ENCODE peak calls at places on chromosomes 7 and 10, in six cellular contexts. A is pancreas, P is T-cell, R is T-helper 1 cell, S is left cardiac atrium, V is frontal cortex. B is an unnamed sample.
A peak's percentile ranks its signal among the peaks of the same experiment; 100 is the strongest.

GRCh38 chr10:14056545-14057332 is 274.0 kb downstream of the FRMD4A start:
- DNase-seq in A (no peak), P (no peak), R (no peak), S (no peak), V (no peak), B (no peak)

GRCh38 chr10:5450605-5451384 is 38.4 kb downstream of the NET1 start:
- DNase-seq in A (no peak), P (no peak), R (no peak), S (no peak), V (no peak), B (no peak)

GRCh38 chr7:148856035-148856881 is 27.8 kb downstream of the EZH2 start:
- DNase-seq in A (peak; percentile 15), P (peak; percentile 59), R (peak; percentile 52), S (peak; percentile 35), V (no peak), B (no peak)

GRCh38 chr10:128013626-128014025 is 106.7 kb downstream of the PTPRE start:
- DNase-seq in A (no peak), P (no peak), R (peak; percentile 51), S (no peak), V (no peak), B (no peak)

GRCh38 chr10:75405201-75406143 is 3.9 kb upstream of the ZNF503 start:
- DNase-seq in A (peak; percentile 68), P (no peak), R (no peak), S (no peak), V (no peak), B (no peak)

GRCh38 chr10:75592014-75592842 is 160.8 kb downstream of the LRMDA start:
- DNase-seq in A (no peak), P (no peak), R (no peak), S (no peak), V (no peak), B (no peak)

GRCh38 chr10:32072025-32072787 is 16.0 kb upstream of the KIF5B start:
- DNase-seq in A (no peak), P (no peak), R (no peak), S (no peak), V (no peak), B (no peak)

GRCh38 chr10:84701321-84701720 is 372.9 kb downstream of the CCSER2 start:
- DNase-seq in A (no peak), P (no peak), R (no peak), S (no peak), V (no peak), B (no peak)

GRCh38 chr7:1378610-1379180 is 80.6 kb downstream of the MICALL2 start:
- DNase-seq in A (no peak), P (no peak), R (no peak), S (no peak), V (no peak), B (no peak)

GRCh38 chr7:157848508-157849340 is 511.9 kb downstream of the DNAJB6 start:
- DNase-seq in A (no peak), P (no peak), R (no peak), S (no peak), V (no peak), B (peak; percentile 22)

GRCh38 chr10:70773965-70774809 is 11.0 kb downstream of the TBATA start:
- DNase-seq in A (no peak), P (no peak), R (no peak), S (no peak), V (no peak), B (no peak)

GRCh38 chr10:102153093-102153620 is 968 bp downstream of the NOLC1 start:
- DNase-seq in A (no peak), P (no peak), R (no peak), S (no peak), V (no peak), B (no peak)

GRCh38 chr7:78151229-78151628 is 352.7 kb downstream of the PHTF2 start:
- DNase-seq in A (no peak), P (no peak), R (no peak), S (no peak), V (no peak), B (no peak)

GRCh38 chr10:95818663-95819062 is 62.7 kb downstream of the ENTPD1 start:
- DNase-seq in A (no peak), P (no peak), R (no peak), S (no peak), V (no peak), B (no peak)

GRCh38 chr10:15877836-15878576 is 17.7 kb upstream of the MINDY3 start:
- DNase-seq in A (no peak), P (no peak), R (no peak), S (no peak), V (no peak), B (no peak)

GRCh38 chr7:3194501-3195141 is 106.4 kb upstream of the SDK1 start:
- DNase-seq in A (no peak), P (no peak), R (no peak), S (no peak), V (no peak), B (no peak)

GRCh38 chr7:159197066-159197975 is 52.7 kb upstream of the VIPR2 start:
- DNase-seq in A (no peak), P (no peak), R (peak; percentile 81), S (no peak), V (no peak), B (no peak)

GRCh38 chr7:121623130-121623872 is 227.2 kb upstream of the FAM3C start:
- DNase-seq in A (no peak), P (no peak), R (no peak), S (no peak), V (no peak), B (no peak)

GRCh38 chr7:6162331-6162620 is 110.1 kb downstream of the CYTH3 start:
- DNase-seq in A (no peak), P (no peak), R (no peak), S (peak; percentile 79), V (no peak), B (peak; percentile 82)

GRCh38 chr7:46606771-46607170 is 685.7 kb upstream of the IGFBP3 start:
- DNase-seq in A (no peak), P (no peak), R (no peak), S (no peak), V (no peak), B (no peak)

GRCh38 chr10:132977076-132977475 is 34.7 kb upstream of the CFAP46 start:
- DNase-seq in A (no peak), P (no peak), R (no peak), S (no peak), V (no peak), B (no peak)

GRCh38 chr7:85750454-85750949 is 563.6 kb upstream of the SEMA3D start:
- DNase-seq in A (peak; percentile 29), P (no peak), R (peak; percentile 2), S (no peak), V (no peak), B (no peak)

GRCh38 chr10:34908472-34908871 is 93.4 kb upstream of the PARD3 start:
- DNase-seq in A (no peak), P (no peak), R (no peak), S (no peak), V (no peak), B (no peak)

GRCh38 chr10:71431945-71432905 is 35.5 kb downstream of the CDH23 start:
- DNase-seq in A (no peak), P (no peak), R (no peak), S (no peak), V (peak; percentile 12), B (no peak)

GRCh38 chr7:20514364-20514763 is 101.1 kb upstream of the ABCB5 start:
- DNase-seq in A (peak; percentile 58), P (no peak), R (no peak), S (peak; percentile 52), V (peak; percentile 6), B (no peak)

GRCh38 chr10:30387646-30388243 is 38.7 kb upstream of the MTPAP start:
- DNase-seq in A (no peak), P (no peak), R (no peak), S (no peak), V (no peak), B (no peak)

GRCh38 chr7:5827755-5828154 is 46.3 kb upstream of the RNF216 start:
- DNase-seq in A (peak; percentile 25), P (peak; percentile 40), R (peak; percentile 37), S (no peak), V (no peak), B (no peak)

GRCh38 chr7:30930621-30931020 is 19.0 kb downstream of the AQP1 start:
- DNase-seq in A (no peak), P (no peak), R (no peak), S (no peak), V (peak; percentile 2), B (peak; percentile 56)

GRCh38 chr7:102101926-102102325 is 184.7 kb upstream of the SH2B2 start:
- DNase-seq in A (no peak), P (no peak), R (no peak), S (no peak), V (no peak), B (no peak)

GRCh38 chr10:78520737-78521430 is 487.2 kb downstream of the RPS24 start:
- DNase-seq in A (no peak), P (no peak), R (peak; percentile 6), S (no peak), V (no peak), B (no peak)

GRCh38 chr10:36469585-36469984 is 655.8 kb upstream of the ANKRD30A start:
- DNase-seq in A (no peak), P (no peak), R (no peak), S (no peak), V (no peak), B (no peak)